ENCODE peak calls at places on chromosome 1, in four cellular contexts. One of them, this sample, is unnamed.

GRCh38 chr1:245997471-245998258 is 509.4 kb downstream of the SMYD3 start:
- DNase-seq in K562: no peak
- DNase-seq in HepG2: no peak
- DNase-seq in GM12878: no peak
- DNase-seq in this sample: peak

GRCh38 chr1:173573596-173573995 is 29.3 kb downstream of the SLC9C2 start:
- DNase-seq in HepG2: no peak
- DNase-seq in GM12878: no peak
- DNase-seq in K562: no peak
- DNase-seq in this sample: peak

GRCh38 chr1:115826642-115827041 is 14.3 kb downstream of the NHLH2 start:
- DNase-seq in HepG2: no peak
- DNase-seq in K562: no peak
- DNase-seq in GM12878: no peak
- DNase-seq in this sample: no peak

GRCh38 chr1:202658766-202659165 is 51.5 kb downstream of the SYT2 start:
- DNase-seq in HepG2: no peak
- DNase-seq in K562: no peak
- DNase-seq in GM12878: no peak
- DNase-seq in this sample: no peak

GRCh38 chr1:248696261-248696660 is 6.3 kb downstream of the OR14I1 start:
- DNase-seq in GM12878: no peak
- DNase-seq in HepG2: peak
- DNase-seq in K562: peak
- DNase-seq in this sample: peak

GRCh38 chr1:5769760-5770159 is 222.5 kb downstream of the NPHP4 start:
- DNase-seq in K562: no peak
- DNase-seq in HepG2: no peak
- DNase-seq in GM12878: no peak
- DNase-seq in this sample: no peak

GRCh38 chr1:221979461-221980032 is 237.7 kb upstream of the DUSP10 start:
- DNase-seq in K562: no peak
- DNase-seq in GM12878: no peak
- DNase-seq in HepG2: peak
- DNase-seq in this sample: no peak

GRCh38 chr1:221396526-221396925 is 345.4 kb downstream of the DUSP10 start:
- DNase-seq in HepG2: no peak
- DNase-seq in K562: no peak
- DNase-seq in GM12878: no peak
- DNase-seq in this sample: no peak

GRCh38 chr1:115284209-115284608 is 53.8 kb downstream of the NGF start:
- DNase-seq in GM12878: no peak
- DNase-seq in HepG2: no peak
- DNase-seq in K562: no peak
- DNase-seq in this sample: no peak

GRCh38 chr1:85295006-85295431 is 18.6 kb upstream of the BCL10 start:
- DNase-seq in GM12878: no peak
- DNase-seq in K562: no peak
- DNase-seq in HepG2: no peak
- DNase-seq in this sample: no peak

GRCh38 chr1:235409045-235409820 is 42.0 kb downstream of the TBCE start:
- DNase-seq in HepG2: peak
- DNase-seq in K562: no peak
- DNase-seq in GM12878: no peak
- DNase-seq in this sample: peak

GRCh38 chr1:154418898-154419619 is 13.9 kb downstream of the IL6R start:
- DNase-seq in GM12878: no peak
- DNase-seq in K562: no peak
- DNase-seq in HepG2: no peak
- DNase-seq in this sample: no peak
- TF ChIP-seq ESRRA in GM12878: no peak
- TF ChIP-seq ESRRA in K562: no peak
- TF ChIP-seq ESRRA in HepG2: no peak
- TF ChIP-seq ESRRA in this sample: no peak

DNA sequence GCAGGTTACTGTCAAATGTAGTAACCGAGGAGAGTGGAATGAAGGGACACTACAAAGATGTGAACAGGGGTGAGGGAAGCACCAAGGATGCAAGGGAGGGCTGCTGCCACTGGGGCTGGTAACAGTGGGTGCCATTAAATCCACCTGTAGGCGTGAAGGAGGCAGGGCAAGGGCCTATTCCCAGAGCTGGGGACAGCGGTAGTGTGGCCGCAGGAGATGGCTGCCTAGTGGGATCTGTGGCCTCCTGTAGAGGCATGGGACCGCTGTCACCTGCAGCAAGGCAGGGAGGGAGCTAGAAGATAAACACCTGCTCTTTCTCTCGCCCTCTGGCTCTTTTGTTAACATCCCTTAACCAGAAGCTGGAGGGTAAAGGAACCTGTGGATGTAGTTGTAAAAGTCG is 80.5 kb upstream of the CNIH3 start:
- DNase-seq in HepG2: no peak
- DNase-seq in GM12878: no peak
- DNase-seq in K562: no peak
- DNase-seq in this sample: no peak
- TF ChIP-seq POLR2AphosphoS2 in HepG2: no peak
- TF ChIP-seq POLR2AphosphoS2 in GM12878: no peak
- TF ChIP-seq POLR2AphosphoS2 in K562: no peak
- TF ChIP-seq POLR2AphosphoS2 in this sample: no peak

GRCh38 chr1:14260480-14260879 is 338.0 kb upstream of the KAZN start:
- DNase-seq in GM12878: no peak
- DNase-seq in K562: no peak
- DNase-seq in HepG2: no peak
- DNase-seq in this sample: no peak

GRCh38 chr1:14261395-14261794 is 337.1 kb upstream of the KAZN start:
- DNase-seq in HepG2: no peak
- DNase-seq in GM12878: no peak
- DNase-seq in K562: no peak
- DNase-seq in this sample: no peak

GRCh38 chr1:14262582-14262981 is 335.9 kb upstream of the KAZN start:
- DNase-seq in K562: peak
- DNase-seq in GM12878: no peak
- DNase-seq in HepG2: no peak
- DNase-seq in this sample: no peak

GRCh38 chr1:14255711-14256110 is 342.8 kb upstream of the KAZN start:
- DNase-seq in HepG2: no peak
- DNase-seq in GM12878: no peak
- DNase-seq in K562: no peak
- DNase-seq in this sample: no peak

GRCh38 chr1:14259191-14259757 is 339.2 kb upstream of the KAZN start:
- DNase-seq in GM12878: no peak
- DNase-seq in K562: no peak
- DNase-seq in HepG2: no peak
- DNase-seq in this sample: no peak
- TF ChIP-seq ESRRA in GM12878: no peak
- TF ChIP-seq ESRRA in K562: no peak
- TF ChIP-seq ESRRA in HepG2: no peak
- TF ChIP-seq ESRRA in this sample: no peak

DNA sequence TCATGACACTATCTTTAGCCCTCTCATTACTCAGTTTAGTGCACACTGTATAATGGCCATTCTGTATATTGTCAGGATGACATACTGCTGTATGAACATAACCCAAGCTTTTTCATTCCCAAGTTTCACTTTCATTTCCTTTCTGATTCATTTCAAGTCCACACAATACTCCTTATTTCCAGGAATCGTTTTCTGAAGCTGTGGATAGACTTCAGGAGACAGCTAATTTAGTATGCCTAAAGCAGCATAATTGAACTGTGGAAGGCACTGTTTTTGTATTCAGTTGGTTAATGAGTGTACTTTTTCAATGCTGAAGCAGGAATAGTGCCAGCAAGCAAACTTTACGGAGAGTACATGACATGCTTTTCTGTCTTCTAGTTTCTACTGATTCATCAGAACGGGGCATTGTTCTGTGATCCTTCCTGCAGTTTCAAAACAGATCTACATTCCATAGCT is 578.5 kb upstream of the ZP4 start:
- DNase-seq in GM12878: no peak
- DNase-seq in HepG2: no peak
- DNase-seq in K562: no peak
- DNase-seq in this sample: no peak
- TF ChIP-seq POLR2AphosphoS2 in GM12878: no peak
- TF ChIP-seq POLR2AphosphoS2 in HepG2: no peak
- TF ChIP-seq POLR2AphosphoS2 in K562: no peak
- TF ChIP-seq POLR2AphosphoS2 in this sample: no peak

GRCh38 chr1:9020325-9020724 is 5.9 kb downstream of the SLC2A7 start:
- DNase-seq in GM12878: no peak
- DNase-seq in HepG2: no peak
- DNase-seq in K562: no peak
- DNase-seq in this sample: no peak

GRCh38 chr1:9014475-9015375 is 11.5 kb downstream of the SLC2A7 start:
- DNase-seq in HepG2: no peak
- DNase-seq in GM12878: no peak
- DNase-seq in K562: no peak
- DNase-seq in this sample: no peak

GRCh38 chr1:9022773-9023172 is 3.5 kb downstream of the SLC2A7 start:
- DNase-seq in K562: no peak
- DNase-seq in GM12878: no peak
- DNase-seq in HepG2: no peak
- DNase-seq in this sample: no peak

GRCh38 chr1:9016455-9016854 is 9.8 kb downstream of the SLC2A7 start:
- DNase-seq in GM12878: no peak
- DNase-seq in K562: no peak
- DNase-seq in HepG2: no peak
- DNase-seq in this sample: no peak

GRCh38 chr1:9018372-9018771 is 7.9 kb downstream of the SLC2A7 start:
- DNase-seq in HepG2: no peak
- DNase-seq in GM12878: no peak
- DNase-seq in K562: no peak
- DNase-seq in this sample: no peak
- TF ChIP-seq ESRRA in HepG2: no peak
- TF ChIP-seq ESRRA in GM12878: no peak
- TF ChIP-seq ESRRA in K562: no peak
- TF ChIP-seq ESRRA in this sample: no peak

DNA sequence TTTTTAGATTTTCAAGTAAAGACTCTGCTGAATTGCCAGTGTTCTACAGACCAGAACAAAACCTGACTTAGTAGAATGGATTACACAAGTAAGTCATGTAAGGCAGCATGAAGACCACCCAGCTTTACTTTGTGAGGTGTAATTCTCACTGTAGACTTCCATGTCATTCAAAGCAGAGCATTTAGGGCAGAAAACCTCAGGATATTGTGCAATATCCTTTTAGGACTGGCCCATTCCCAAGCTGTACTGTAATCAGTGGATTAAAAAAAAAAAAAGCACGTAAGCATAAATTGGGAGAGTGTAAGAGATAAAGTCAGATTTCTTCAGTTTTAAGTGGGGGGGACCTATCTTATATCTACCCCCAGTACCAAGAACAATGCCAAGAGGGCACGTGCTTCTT is 380.5 kb upstream of the PRMT6 start:
- DNase-seq in K562: no peak
- DNase-seq in GM12878: no peak
- DNase-seq in HepG2: no peak
- DNase-seq in this sample: no peak
- TF ChIP-seq POLR2AphosphoS2 in K562: no peak
- TF ChIP-seq POLR2AphosphoS2 in GM12878: no peak
- TF ChIP-seq POLR2AphosphoS2 in HepG2: no peak
- TF ChIP-seq POLR2AphosphoS2 in this sample: no peak

GRCh38 chr1:162187676-162188075 is 118.2 kb downstream of the NOS1AP start:
- DNase-seq in GM12878: no peak
- DNase-seq in HepG2: no peak
- DNase-seq in K562: no peak
- DNase-seq in this sample: no peak
- TF ChIP-seq ESRRA in GM12878: no peak
- TF ChIP-seq ESRRA in HepG2: no peak
- TF ChIP-seq ESRRA in K562: no peak
- TF ChIP-seq ESRRA in this sample: no peak

GRCh38 chr1:111565957-111566356 is 53.6 kb upstream of the RAP1A start:
- DNase-seq in K562: no peak
- DNase-seq in GM12878: no peak
- DNase-seq in HepG2: peak
- DNase-seq in this sample: no peak
- TF ChIP-seq POLR2AphosphoS2 in K562: no peak
- TF ChIP-seq POLR2AphosphoS2 in GM12878: no peak
- TF ChIP-seq POLR2AphosphoS2 in HepG2: no peak
- TF ChIP-seq POLR2AphosphoS2 in this sample: no peak

GRCh38 chr1:37362990-37363389 is 111.4 kb upstream of the ZC3H12A start:
- DNase-seq in K562: no peak
- DNase-seq in GM12878: no peak
- DNase-seq in HepG2: no peak
- DNase-seq in this sample: no peak
- TF ChIP-seq ESRRA in K562: no peak
- TF ChIP-seq ESRRA in GM12878: no peak
- TF ChIP-seq ESRRA in HepG2: no peak
- TF ChIP-seq ESRRA in this sample: no peak

This sample was measured in A549.